ENCODE peak calls at places on chromosomes 11 and 22, in five cellular contexts. A is neuronal stem cell, V is stomach, N is tibial nerve, T is HepG2. Z is an unnamed sample.

GRCh38 chr11:70483077-70483861 is 84.9 kb downstream of the CTTN start:
- DNase-seq in A (no peak), V (peak; percentile 39), N (no peak), T (no peak), Z (no peak)

GRCh38 chr11:67996622-67997459 is 7.1 kb downstream of the UNC93B1 start:
- DNase-seq in A (peak; percentile 71), V (peak; percentile 85), N (no peak), T (no peak), Z (no peak)

GRCh38 chr22:23789638-23790037 is 2.9 kb downstream of the SMARCB1 start:
- DNase-seq in A (no peak), V (no peak), N (no peak), T (peak; percentile 71), Z (no peak)

GRCh38 chr11:10351768-10352641 is 47.1 kb downstream of the ADM start:
- DNase-seq in A (peak; percentile 82), V (peak; percentile 53), N (no peak), T (peak; percentile 89), Z (peak; percentile 97)

GRCh38 chr11:86360775-86361395 is 13.8 kb upstream of the CCDC81 start:
- DNase-seq in A (no peak), V (no peak), N (no peak), T (peak; percentile 6), Z (no peak)

GRCh38 chr22:44822479-44822878 is 70.1 kb downstream of the ARHGAP8 start:
- DNase-seq in A (no peak), V (no peak), N (no peak), T (no peak), Z (no peak)

GRCh38 chr11:45801723-45802315 is 3.1 kb upstream of the SLC35C1 start:
- DNase-seq in A (no peak), V (peak; percentile 32), N (no peak), T (no peak), Z (no peak)

GRCh38 chr22:46547179-46547882 is 9.9 kb upstream of the CELSR1 start:
- DNase-seq in A (no peak), V (no peak), N (no peak), T (no peak), Z (no peak)

GRCh38 chr11:44673691-44674090 is 53.1 kb upstream of the TSPAN18 start:
- DNase-seq in A (no peak), V (no peak), N (no peak), T (no peak), Z (no peak)

GRCh38 chr11:59680287-59681154 is 11.7 kb upstream of the PATL1 start:
- DNase-seq in A (peak; percentile 66), V (peak; percentile 75), N (no peak), T (peak; percentile 73), Z (peak; percentile 64)

GRCh38 chr11:133903875-133904817 is 52.6 kb downstream of the IGSF9B start:
- DNase-seq in A (no peak), V (no peak), N (no peak), T (no peak), Z (no peak)

GRCh38 chr22:32053165-32053755 is 10.2 kb downstream of the SLC5A1 start:
- DNase-seq in A (no peak), V (no peak), N (no peak), T (no peak), Z (no peak)

GRCh38 chr11:115207166-115207591 is 297.0 kb downstream of the CADM1 start:
- DNase-seq in A (no peak), V (no peak), N (no peak), T (peak; percentile 89), Z (no peak)

GRCh38 chr22:39180566-39180965 is 28.1 kb upstream of the CBX7 start:
- DNase-seq in A (no peak), V (no peak), N (no peak), T (no peak), Z (no peak)

GRCh38 chr11:68425866-68426380 is 34.6 kb upstream of the PPP6R3 start:
- DNase-seq in A (no peak), V (no peak), N (no peak), T (no peak), Z (no peak)

GRCh38 chr11:32015435-32015834 is 75.4 kb upstream of the RCN1 start:
- DNase-seq in A (no peak), V (no peak), N (no peak), T (no peak), Z (no peak)

GRCh38 chr22:44582016-44582415 is 84.0 kb upstream of the RTL6 start:
- DNase-seq in A (no peak), V (no peak), N (peak; percentile 11), T (no peak), Z (no peak)

GRCh38 chr22:45602824-45603301 is 68.8 kb upstream of the ATXN10 start:
- DNase-seq in A (peak; percentile 37), V (no peak), N (no peak), T (peak; percentile 24), Z (peak; percentile 75)

GRCh38 chr22:29154364-29155048 is 51.2 kb upstream of the EMID1 start:
- DNase-seq in A (peak; percentile 75), V (peak; percentile 79), N (no peak), T (peak; percentile 49), Z (peak; percentile 43)

GRCh38 chr11:103338621-103339484 is 229.6 kb downstream of the DYNC2H1 start:
- DNase-seq in A (no peak), V (no peak), N (no peak), T (no peak), Z (no peak)

GRCh38 chr22:36612458-36612857 is 83.5 kb upstream of the EIF3D start:
- DNase-seq in A (no peak), V (no peak), N (no peak), T (no peak), Z (no peak)

GRCh38 chr11:30481385-30481784 is 104.8 kb downstream of the MPPED2 start:
- DNase-seq in A (peak; percentile 18), V (no peak), N (no peak), T (no peak), Z (no peak)

GRCh38 chr11:107857550-107858216 is 904 bp downstream of the SLC35F2 start:
- DNase-seq in A (no peak), V (no peak), N (no peak), T (no peak), Z (no peak)

GRCh38 chr11:68096962-68097361 is 24.2 kb downstream of the CHKA start:
- DNase-seq in A (no peak), V (no peak), N (no peak), T (no peak), Z (no peak)

GRCh38 chr11:13535819-13536218 is 40.0 kb upstream of the PTH start:
- DNase-seq in A (no peak), V (no peak), N (no peak), T (peak; percentile 6), Z (peak; percentile 43)

GRCh38 chr11:90448280-90448679 is 225.4 kb upstream of the CHORDC1 start:
- DNase-seq in A (no peak), V (no peak), N (no peak), T (peak; percentile 77), Z (no peak)

GRCh38 chr22:25566812-25567211 is 2.3 kb downstream of the GRK3 start:
- DNase-seq in A (no peak), V (no peak), N (no peak), T (no peak), Z (no peak)

GRCh38 chr11:45847908-45848316 is 637 bp downstream of the CRY2 start:
- DNase-seq in A (peak; percentile 32), V (peak; percentile 66), N (no peak), T (peak; percentile 41), Z (no peak)

GRCh38 chr11:20193307-20193706 is 33.0 kb upstream of the DBX1 start:
- DNase-seq in A (no peak), V (no peak), N (no peak), T (no peak), Z (no peak)

GRCh38 chr11:59216654-59217640 is 4.2 kb upstream of the MPEG1 start:
- DNase-seq in A (no peak), V (peak; percentile 40), N (peak; percentile 53), T (no peak), Z (no peak)

GRCh38 chr22:38973289-38974169 is 8.6 kb upstream of the APOBEC3B start:
- DNase-seq in A (peak; percentile 52), V (peak; percentile 64), N (no peak), T (peak; percentile 42), Z (peak; percentile 31)

GRCh38 chr11:65782816-65783228 is 2.0 kb upstream of the AP5B1 start:
- DNase-seq in A (no peak), V (no peak), N (no peak), T (no peak), Z (no peak)
- H3K27ac ChIP-seq in A (no peak overlapping the region), V (no peak overlapping the region), N (no peak overlapping the region), T (no peak overlapping the region), Z (no peak overlapping the region)

GRCh38 chr11:62536301-62536957 is 10.2 kb downstream of the AHNAK start:
- DNase-seq in A (no peak), V (no peak), N (no peak), T (no peak), Z (no peak)
- H3K36me3 ChIP-seq in A (peaks cover 11% of the 10 kb centered on the region), V (peaks cover 53% of the 10 kb centered on the region), N (peaks cover 53% of the 10 kb centered on the region), T (peaks cover 35% of the 10 kb centered on the region), Z (no peaks in the 10 kb centered on the region)

GRCh38 chr11:118007040-118007439 is 20.8 kb downstream of the IL10RA start:
- DNase-seq in A (no peak), V (no peak), N (no peak), T (no peak), Z (no peak)

GRCh38 chr11:118008271-118008903 is 22.2 kb downstream of the IL10RA start:
- DNase-seq in A (no peak), V (no peak), N (no peak), T (no peak), Z (no peak)

GRCh38 chr11:118012083-118012669 is 26.0 kb downstream of the IL10RA start:
- DNase-seq in A (no peak), V (no peak), N (no peak), T (no peak), Z (no peak)

GRCh38 chr11:118010738-118011461 is 24.7 kb downstream of the IL10RA start:
- DNase-seq in A (no peak), V (peak; percentile 52), N (no peak), T (no peak), Z (no peak)

DNA sequence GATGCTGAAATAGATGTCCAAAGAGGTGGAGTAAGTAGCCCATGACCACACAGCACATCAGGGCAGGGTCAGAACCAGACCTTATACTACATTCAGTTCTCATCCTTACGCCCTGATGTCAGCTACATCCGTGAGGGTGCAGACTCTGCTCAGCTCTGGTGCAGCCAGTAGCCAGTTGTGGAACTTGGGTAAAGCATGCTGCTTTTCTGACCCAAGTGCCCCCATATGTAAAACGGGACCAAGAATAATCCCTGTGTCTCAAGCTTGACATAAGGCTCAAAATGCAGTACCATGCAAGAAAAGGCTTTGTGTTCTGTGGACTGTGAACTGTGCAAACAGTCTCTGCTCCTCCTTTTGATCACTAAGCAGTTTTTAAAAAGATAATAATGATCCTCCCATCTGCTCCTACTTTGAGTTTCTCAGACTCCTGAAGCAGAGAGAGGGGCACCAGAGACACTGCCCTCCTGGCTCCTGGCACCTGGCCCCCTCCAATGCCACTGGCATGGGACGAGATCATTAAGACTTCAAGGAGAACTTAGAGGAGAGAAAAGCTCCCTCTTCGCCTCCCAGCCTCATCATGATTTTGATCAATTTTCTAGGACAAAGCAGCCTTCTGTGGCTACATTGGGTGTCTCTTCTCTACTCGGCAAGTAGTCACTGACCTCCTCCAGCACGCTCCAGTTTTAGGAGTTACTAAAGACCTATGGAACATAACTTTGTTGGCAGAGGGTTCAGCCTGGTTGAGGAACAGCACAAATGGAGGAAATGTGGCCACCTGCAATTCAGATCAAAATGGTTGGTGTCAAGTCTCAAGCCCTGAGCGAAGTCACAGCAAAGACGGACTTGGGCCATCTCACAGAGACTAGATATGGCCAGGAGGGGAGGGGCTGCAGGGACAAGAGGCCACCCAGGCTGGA is 23.9 kb downstream of the IL10RA start:
- DNase-seq in A (no peak), V (no peak), N (no peak), T (no peak), Z (no peak)
- H3K4me1 ChIP-seq in A (no peaks in the 10 kb centered on the region), V (peaks cover 6% of the 10 kb centered on the region), N (no peaks in the 10 kb centered on the region), T (peaks cover 15% of the 10 kb centered on the region), Z (no peaks in the 10 kb centered on the region)

GRCh38 chr11:75576445-75577049 is 14.5 kb downstream of the SERPINH1 start:
- DNase-seq in A (no peak), V (peak; percentile 48), N (peak; percentile 35), T (no peak), Z (no peak)
- H3K27ac ChIP-seq in A (peak overlapping the region; percentile 14), V (peak overlapping the region; percentile 51), N (no peak overlapping the region), T (no peak overlapping the region), Z (no peak overlapping the region)